ENCODE peak calls at places on chromosomes 11 and 22, in nine cellular contexts. E is heart left ventricle, J is ovary, L is testis, I is uterus, R is sigmoid colon, Q is body of pancreas, M is GM12878, F is Peyer's patch. N is an unnamed sample. For H3K4me1, the result is how much of the 10 kb centered on the place peaks cover.

GRCh38 chr22:49232319-49233067 is 595.2 kb downstream of the BRD1 start:
- DNase-seq in M (no peak), E (no peak), Q (no peak), R (no peak), L (peak), I (no peak), F (no peak), J (no peak), N (peak)

GRCh38 chr11:74487875-74488274 is 5.6 kb downstream of the LIPT2 start:
- DNase-seq in R (no peak), Q (no peak), F (no peak), E (no peak), I (no peak), M (no peak), J (no peak), L (no peak), N (no peak)

GRCh38 chr11:108965602-108966001 is 300.7 kb downstream of the DDX10 start:
- DNase-seq in M (no peak), R (no peak), F (no peak), Q (no peak), J (no peak), L (no peak), I (no peak), E (no peak), N (no peak)

GRCh38 chr11:35148163-35148562 is 9.2 kb downstream of the CD44 start:
- DNase-seq in L (no peak), J (no peak), Q (no peak), R (no peak), F (peak), E (no peak), I (no peak), M (no peak), N (no peak)

GRCh38 chr11:46590740-46591606 is 2.9 kb downstream of the AMBRA1 start:
- DNase-seq in L (no peak), F (no peak), Q (no peak), I (no peak), M (no peak), R (no peak), J (no peak), E (no peak), N (no peak)

GRCh38 chr11:75597636-75598035 is 35.6 kb downstream of the SERPINH1 start:
- DNase-seq in F (no peak), R (no peak), E (no peak), Q (no peak), I (no peak), J (no peak), M (no peak), L (no peak), N (no peak)

GRCh38 chr11:61266602-61267001 is 25.6 kb downstream of the PGA5 start:
- DNase-seq in I (no peak), Q (no peak), J (no peak), L (no peak), M (no peak), E (no peak), F (no peak), R (no peak), N (no peak)

GRCh38 chr22:44173154-44173553 is 7.6 kb upstream of the PARVG start:
- DNase-seq in F (no peak), Q (no peak), I (no peak), M (no peak), L (no peak), J (no peak), R (no peak), E (no peak), N (no peak)

GRCh38 chr11:36447947-36448346 is 62.1 kb downstream of the TRAF6 start:
- DNase-seq in L (no peak), F (no peak), I (no peak), M (no peak), E (no peak), J (no peak), Q (peak), R (no peak), N (no peak)

GRCh38 chr11:27718853-27719574 is 18.8 kb upstream of the BDNF start:
- DNase-seq in L (peak), Q (no peak), R (no peak), I (no peak), E (peak), J (peak), M (no peak), F (no peak), N (no peak)

GRCh38 chr11:110720646-110721283 is 8.5 kb upstream of the ARHGAP20 start:
- DNase-seq in J (no peak), M (no peak), I (no peak), L (no peak), F (no peak), E (no peak), R (no peak), Q (no peak), N (no peak)

GRCh38 chr22:23062616-23063538 is 7.4 kb upstream of the GNAZ start:
- DNase-seq in M (no peak), F (peak), E (no peak), J (peak), Q (no peak), L (peak), I (peak), R (no peak), N (peak)
- H3K4me1 ChIP-seq in M (under half), F (under half), E (under half), J (under half), Q (under half), L (under half), I (under half), R (under half), N (under half)

GRCh38 chr11:68146010-68146540 is 24.9 kb upstream of the CHKA start:
- DNase-seq in R (peak), J (no peak), Q (peak), M (no peak), I (peak), F (peak), E (peak), L (peak), N (peak)
- TF ChIP-seq POLR2A in R (peak), J (no peak), Q (peak), M (no peak), I (peak), F (peak), E (no peak), L (no peak), N (no peak)

GRCh38 chr22:29266564-29267461 is 968 bp downstream of the RHBDD3 start:
- DNase-seq in Q (no peak), I (no peak), J (no peak), E (no peak), F (no peak), R (no peak), L (no peak), M (no peak), N (no peak)
- H3K4me3 ChIP-seq in Q (peak), I (peak), J (peak), E (peak), F (peak), R (peak), L (peak), M (peak), N (peak)

GRCh38 chr22:39958009-39958711 is 2.0 kb upstream of the TMA7B start:
- DNase-seq in F (no peak), Q (no peak), I (no peak), M (no peak), R (no peak), L (no peak), J (no peak), E (no peak), N (no peak)
- H3K4me1 ChIP-seq in F (under half), Q (under half), I (under half), M (half or more), R (under half), L (under half), J (under half), E (under half), N (under half)

GRCh38 chr11:68297812-68298658 is 14.4 kb upstream of the LRP5 start:
- DNase-seq in F (peak), R (peak), L (peak), Q (peak), J (peak), E (peak), I (peak), M (no peak), N (peak)
- TF ChIP-seq POLR2A in F (peak), R (no peak), L (no peak), Q (peak), J (no peak), E (no peak), I (peak), M (no peak), N (no peak)

DNA sequence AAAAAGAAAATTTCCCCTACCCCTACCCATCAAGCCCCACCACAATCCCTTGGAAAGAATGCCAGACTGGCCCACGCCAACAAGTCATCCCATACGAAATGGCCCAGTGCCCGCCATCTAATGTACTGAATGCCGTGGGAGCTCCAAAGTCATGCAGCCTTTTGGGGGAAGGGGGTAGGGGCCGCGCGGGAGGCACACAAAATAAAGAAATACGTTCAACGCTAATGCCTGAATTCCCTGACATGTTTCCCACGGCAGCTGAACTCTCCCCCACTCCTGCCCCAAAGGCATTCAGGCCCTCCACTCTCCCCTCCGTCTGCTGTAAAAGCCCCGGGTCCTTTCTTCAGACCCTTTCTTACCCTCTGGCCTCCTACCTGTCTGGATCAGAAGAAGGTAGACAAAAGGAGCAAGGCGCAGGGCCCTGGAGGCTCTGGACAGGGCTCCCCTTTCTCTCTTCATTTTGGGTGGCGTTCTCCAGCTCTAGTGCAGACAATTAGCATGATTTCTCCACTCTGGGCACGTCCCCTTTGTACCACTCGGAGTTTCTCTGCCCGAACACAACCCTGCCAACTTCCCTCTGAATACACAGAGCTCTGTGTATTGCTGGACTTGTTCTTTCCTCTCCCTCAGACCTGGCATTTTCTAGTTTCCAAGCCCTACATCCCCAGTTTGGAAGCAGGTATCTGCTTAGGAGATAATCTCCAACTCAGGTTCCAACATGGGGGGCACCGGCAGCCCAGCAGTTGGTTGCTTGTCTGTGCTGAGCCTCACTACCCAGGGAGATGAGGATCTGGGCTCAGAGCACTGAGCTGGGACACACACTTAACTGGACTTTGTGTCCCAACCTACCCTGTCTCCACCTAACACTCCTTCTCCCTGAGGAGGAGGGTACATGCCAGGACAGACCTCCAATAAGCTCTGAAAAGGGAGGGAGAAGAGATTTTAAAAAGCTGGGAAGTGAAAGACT is at the start of gene HEPACAM:
- DNase-seq in I (no peak), E (no peak), M (no peak), L (no peak), R (no peak), J (no peak), Q (no peak), F (no peak), N (no peak)
- H3K4me3 ChIP-seq in I (no peak), E (no peak), M (no peak), L (no peak), R (no peak), J (no peak), Q (no peak), F (no peak), N (no peak)

GRCh38 chr11:129223701-129224149 is 31.6 kb upstream of the ARHGAP32 start:
- DNase-seq in L (no peak), R (no peak), E (no peak), F (no peak), M (no peak), I (no peak), J (no peak), Q (no peak), N (no peak)

GRCh38 chr11:129225190-129225589 is 33.1 kb upstream of the ARHGAP32 start:
- DNase-seq in J (no peak), M (no peak), I (no peak), Q (no peak), L (no peak), E (no peak), F (no peak), R (no peak), N (no peak)

GRCh38 chr11:129224538-129224937 is 32.4 kb upstream of the ARHGAP32 start:
- DNase-seq in I (no peak), M (no peak), L (no peak), F (no peak), E (no peak), R (no peak), Q (no peak), J (no peak), N (no peak)

GRCh38 chr11:129222158-129222557 is 30.0 kb upstream of the ARHGAP32 start:
- DNase-seq in F (no peak), M (no peak), J (no peak), R (no peak), I (no peak), L (no peak), E (no peak), Q (no peak), N (no peak)

GRCh38 chr11:129223260-129223659 is 31.1 kb upstream of the ARHGAP32 start:
- DNase-seq in F (no peak), R (no peak), M (no peak), I (no peak), L (no peak), E (no peak), J (no peak), Q (no peak), N (no peak)
- H3K4me1 ChIP-seq in F (under half), R (under half), M (under half), I (under half), L (under half), E (under half), J (under half), Q (under half), N (under half)

GRCh38 chr11:64250875-64251721 is at the start of gene PLCB3:
- DNase-seq in E (peak), I (peak), R (peak), M (no peak), L (peak), Q (peak), J (peak), F (peak), N (no peak)
- TF ChIP-seq POLR2A in E (peak), I (peak), R (no peak), M (peak), L (no peak), Q (no peak), J (peak), F (no peak), N (no peak)

N was measured in suprapubic skin.